ENCODE peak calls at places on chromosome 1, in four cellular contexts. Q is upper lobe of left lung, W is breast epithelium, X is GM23338. C is an unnamed sample.

GRCh38 chr1:67582625-67583461 is 102.2 kb upstream of the GADD45A start:
- DNase-seq in Q (no peak), X (no peak), W (no peak), C (no peak)

GRCh38 chr1:47612816-47613215 is 175.0 kb downstream of the FOXD2 start:
- DNase-seq in W (no peak), Q (no peak), X (no peak), C (no peak)

GRCh38 chr1:5813480-5813879 is 178.7 kb downstream of the NPHP4 start:
- DNase-seq in W (no peak), Q (no peak), X (no peak), C (no peak)

GRCh38 chr1:14970115-14970798 is 183.3 kb upstream of the TMEM51 start:
- DNase-seq in Q (no peak), W (no peak), X (peak), C (peak)

GRCh38 chr1:246592695-246593094 is 26.4 kb downstream of the CNST start:
- DNase-seq in W (no peak), X (no peak), Q (no peak), C (no peak)

GRCh38 chr1:68758666-68759209 is 261.9 kb upstream of the DEPDC1 start:
- DNase-seq in Q (no peak), X (peak), W (no peak), C (no peak)

GRCh38 chr1:14598498-14599172 is at the start of gene KAZN:
- DNase-seq in Q (peak), W (no peak), X (peak), C (no peak)

GRCh38 chr1:244048566-244049141 is 2.4 kb upstream of the ZBTB18 start:
- DNase-seq in W (no peak), X (peak), Q (peak), C (no peak)

GRCh38 chr1:163875927-163876320 is 554.2 kb downstream of the NUF2 start:
- DNase-seq in Q (no peak), X (no peak), W (no peak), C (no peak)

GRCh38 chr1:6033986-6034749 is 11.5 kb upstream of the KCNAB2 start:
- DNase-seq in X (peak), W (no peak), Q (no peak), C (peak)

GRCh38 chr1:245663841-245664240 is 509.1 kb downstream of the KIF26B start:
- DNase-seq in Q (no peak), W (no peak), X (no peak), C (no peak)

GRCh38 chr1:151325646-151326429 is 1.4 kb downstream of the PI4KB start:
- DNase-seq in W (no peak), Q (no peak), X (no peak), C (no peak)

GRCh38 chr1:229003233-229004031 is 267.5 kb upstream of the RAB4A start:
- DNase-seq in Q (peak), W (peak), X (peak), C (no peak)

GRCh38 chr1:224300346-224300745 is 29.6 kb downstream of the NVL start:
- DNase-seq in X (no peak), W (no peak), Q (no peak), C (no peak)

GRCh38 chr1:12031039-12031980 is 12.0 kb downstream of the MIIP start:
- DNase-seq in X (peak), W (no peak), Q (no peak), C (peak)

GRCh38 chr1:117093870-117094621 is 27.5 kb downstream of the TRIM45 start:
- DNase-seq in X (peak), W (no peak), Q (no peak), C (no peak)

GRCh38 chr1:210362526-210362925 is 33.8 kb downstream of the HHAT start:
- DNase-seq in Q (no peak), W (no peak), X (no peak), C (no peak)

GRCh38 chr1:210366767-210367166 is 38.1 kb downstream of the HHAT start:
- DNase-seq in Q (no peak), W (peak), X (peak), C (no peak)

GRCh38 chr1:210363119-210363518 is 34.4 kb downstream of the HHAT start:
- DNase-seq in Q (peak), W (no peak), X (no peak), C (no peak)

GRCh38 chr1:210361665-210362064 is 33.0 kb downstream of the HHAT start:
- DNase-seq in X (no peak), W (no peak), Q (no peak), C (no peak)

DNA sequence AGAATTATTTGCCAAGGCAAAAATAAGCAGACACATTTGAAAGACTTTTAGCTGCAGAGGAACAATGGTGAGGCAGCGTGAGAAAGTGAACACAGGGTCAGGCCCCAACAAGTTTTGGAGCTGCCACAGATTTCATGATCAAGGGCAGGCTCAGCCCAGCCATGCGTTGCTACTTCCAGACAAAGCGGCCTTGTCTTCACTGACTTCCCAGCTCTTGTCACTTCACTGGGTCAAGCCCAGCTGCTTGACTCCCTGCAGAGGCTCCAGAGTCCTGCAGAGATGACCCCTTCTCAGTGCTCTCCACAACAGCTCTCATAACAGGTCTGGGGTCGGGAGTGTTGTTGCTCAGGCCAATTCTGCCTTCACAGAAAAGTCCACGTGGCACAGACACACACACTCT is 35.8 kb downstream of the HHAT start:
- DNase-seq in Q (no peak), X (no peak), W (no peak), C (no peak)
- H3K27ac ChIP-seq in Q (no peak), X (no peak), W (peak), C (no peak)

DNA sequence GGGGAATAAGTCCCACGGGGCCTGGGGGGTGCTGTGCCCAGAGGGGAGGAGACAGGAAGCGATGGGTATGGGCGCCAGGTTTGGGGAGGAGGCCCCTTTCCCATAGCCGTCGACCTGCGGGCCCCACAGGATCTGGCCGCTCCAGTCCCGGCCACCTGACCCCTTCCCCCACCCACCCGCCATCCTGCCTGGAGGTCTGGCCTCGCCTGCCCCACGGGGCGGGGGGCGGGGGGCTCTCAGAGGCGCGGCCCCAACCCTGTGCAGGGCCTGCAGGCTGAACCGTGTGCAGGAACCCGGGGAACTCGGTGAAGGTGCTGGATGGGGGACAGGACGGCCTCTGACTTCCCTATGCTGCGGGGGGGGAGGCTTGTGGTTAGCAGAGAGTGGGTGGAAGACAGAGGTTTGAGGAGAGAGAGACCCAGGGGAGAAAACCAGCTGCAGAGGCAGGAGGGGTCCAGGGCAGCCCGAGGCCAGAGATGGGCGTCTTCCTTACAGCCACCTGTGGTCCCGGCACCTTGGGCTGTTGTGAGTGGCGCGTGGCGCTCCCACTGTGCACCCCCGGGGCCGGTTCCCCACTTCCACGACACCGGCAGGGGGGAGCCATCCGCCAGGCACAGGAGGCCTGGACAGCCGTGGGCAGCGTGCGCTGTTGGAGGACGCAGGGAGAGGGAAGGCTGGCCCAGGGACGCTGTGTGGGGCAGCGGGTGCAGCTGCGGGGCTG is 2.5 kb upstream of the TNFRSF18 start:
- DNase-seq in Q (peak), W (no peak), X (peak), C (peak)
- TF ChIP-seq POLR2AphosphoS5 in Q (no peak), W (no peak), X (no peak), C (no peak)

DNA sequence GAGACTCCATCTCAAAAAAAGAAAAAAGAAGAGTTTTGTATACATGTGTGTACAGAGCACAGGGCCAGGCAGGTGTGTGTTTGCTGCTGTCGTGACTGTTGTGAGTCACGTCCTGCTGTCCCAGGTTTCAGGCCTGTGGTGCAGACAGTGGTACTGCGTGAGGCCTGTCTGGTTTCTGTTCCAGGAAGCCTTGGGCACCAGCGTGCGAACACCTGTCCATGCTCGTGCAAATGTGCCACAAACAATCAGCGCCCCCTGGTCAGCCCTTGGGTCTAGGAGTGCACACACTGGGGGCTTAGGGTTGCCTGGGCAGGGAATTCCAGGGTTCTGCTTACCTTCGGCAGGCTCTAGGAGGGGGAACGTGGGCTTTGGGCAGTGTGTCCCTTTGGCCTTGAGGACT is 16.9 kb downstream of the GPR157 start:
- DNase-seq in W (peak), Q (no peak), X (no peak), C (peak)
- H3K27ac ChIP-seq in W (no peak), Q (no peak), X (no peak), C (no peak)

GRCh38 chr1:100353988-100354387 is 1.7 kb downstream of the CDC14A start:
- DNase-seq in X (peak), Q (no peak), W (no peak), C (no peak)
- TF ChIP-seq POLR2AphosphoS5 in X (no peak), Q (no peak), W (no peak), C (no peak)

GRCh38 chr1:208251015-208251414 is 6.8 kb upstream of the PLXNA2 start:
- DNase-seq in Q (no peak), X (no peak), W (no peak), C (no peak)

GRCh38 chr1:208254376-208254775 is 10.2 kb upstream of the PLXNA2 start:
- DNase-seq in X (no peak), W (no peak), Q (no peak), C (no peak)

GRCh38 chr1:208254862-208255261 is 10.7 kb upstream of the PLXNA2 start:
- DNase-seq in Q (no peak), W (no peak), X (no peak), C (no peak)

GRCh38 chr1:208252126-208252853 is 8.1 kb upstream of the PLXNA2 start:
- DNase-seq in X (peak), W (no peak), Q (no peak), C (no peak)

DNA sequence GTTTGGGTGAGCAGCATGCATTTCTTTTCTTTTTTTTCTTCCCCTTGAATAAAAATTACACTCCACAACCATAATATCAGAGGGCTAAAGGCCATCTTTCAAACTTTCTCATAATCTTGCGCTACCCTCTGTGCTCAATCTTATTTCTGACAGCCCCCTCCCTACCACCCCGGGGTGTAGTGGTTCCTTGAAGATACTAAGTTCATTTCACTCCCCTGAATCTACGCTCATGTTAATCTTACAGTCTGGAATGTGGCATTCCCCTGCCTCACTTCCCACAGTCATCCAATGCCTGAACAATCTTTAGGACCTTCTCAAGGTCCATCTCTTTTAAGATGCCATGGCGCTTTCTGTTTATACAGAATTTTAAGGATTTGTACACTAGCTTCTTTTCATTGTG is 9.0 kb upstream of the PLXNA2 start:
- DNase-seq in W (no peak), X (no peak), Q (no peak), C (no peak)
- H3K27ac ChIP-seq in W (no peak), X (no peak), Q (no peak), C (no peak)

DNA sequence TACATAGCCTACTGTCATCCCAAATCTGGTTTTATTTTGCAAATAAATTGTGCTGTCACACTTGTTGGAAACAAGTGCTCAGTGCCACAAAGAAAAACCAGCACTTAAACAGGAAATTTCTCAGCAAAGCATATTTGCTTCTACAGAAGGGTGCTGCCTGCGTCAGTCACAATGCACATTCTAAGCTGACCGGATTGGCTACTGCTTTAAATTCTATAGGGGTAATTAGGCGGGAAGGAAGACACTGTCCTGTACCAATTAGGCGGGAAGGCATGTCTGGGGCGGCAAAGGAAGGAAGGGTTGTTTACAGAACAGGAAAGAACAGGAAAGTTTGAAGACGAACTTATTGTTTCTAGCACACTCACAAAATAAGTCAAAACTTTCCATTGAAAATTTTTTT is 2.8 kb downstream of the IFI16 start:
- DNase-seq in Q (no peak), W (no peak), X (no peak), C (peak)
- TF ChIP-seq POLR2AphosphoS5 in Q (peak), W (no peak), X (no peak), C (peak)

DNA sequence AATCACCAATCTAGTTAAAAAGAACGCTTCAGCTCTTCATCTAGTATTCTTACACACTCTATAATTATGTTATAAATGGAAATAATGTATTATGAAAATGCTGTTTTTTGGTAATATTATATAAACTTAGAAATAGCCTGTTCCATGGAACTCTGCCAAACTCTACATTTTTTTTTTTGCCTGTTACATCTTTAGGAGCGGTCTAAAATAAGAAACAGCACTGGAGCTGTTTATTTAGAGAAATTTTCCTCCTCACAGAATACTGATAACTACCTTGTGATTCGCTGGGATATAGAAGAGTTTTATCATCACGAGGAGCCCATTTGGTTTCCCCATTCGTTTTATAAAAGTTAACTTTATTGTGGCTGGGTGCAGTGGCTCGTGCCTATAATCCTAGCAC is 58.5 kb downstream of the PKN2 start:
- DNase-seq in W (no peak), X (no peak), Q (no peak), C (no peak)
- H3K27ac ChIP-seq in W (no peak), X (no peak), Q (no peak), C (no peak)

GRCh38 chr1:8396083-8396911 is 78.4 kb downstream of the SLC45A1 start:
- DNase-seq in Q (no peak), X (peak), W (no peak), C (no peak)

GRCh38 chr1:8398086-8398485 is 80.2 kb downstream of the SLC45A1 start:
- DNase-seq in Q (no peak), X (no peak), W (no peak), C (no peak)

GRCh38 chr1:8397511-8397910 is 79.6 kb downstream of the SLC45A1 start:
- DNase-seq in Q (no peak), W (no peak), X (no peak), C (no peak)

GRCh38 chr1:8395433-8395866 is 77.5 kb downstream of the SLC45A1 start:
- DNase-seq in W (no peak), X (no peak), Q (no peak), C (no peak)

GRCh38 chr1:8396912-8397406 is 79.0 kb downstream of the SLC45A1 start:
- DNase-seq in Q (no peak), X (no peak), W (no peak), C (peak)
- TF ChIP-seq POLR2AphosphoS5 in Q (peak), X (no peak), W (peak), C (peak)

GRCh38 chr1:26856604-26857469 is 6.1 kb upstream of the SFN start:
- DNase-seq in W (no peak), Q (no peak), X (no peak), C (no peak)
- H3K27ac ChIP-seq in W (no peak), Q (no peak), X (no peak), C (no peak)

C was measured in transverse colon.